ENCODE peak calls at places on chromosomes 12 and 14, in eight cellular contexts. U is IMR-90, P is Peyer's patch, W is spleen, I is heart left ventricle, V is GM12891, B is esophagus squamous epithelium, C is H1. G is an unnamed sample.

GRCh38 chr12:6327591-6328041 is 14.3 kb downstream of the TNFRSF1A start:
- DNase-seq in U (no peak), P (no peak), W (no peak), I (no peak), V (no peak), B (no peak), C (no peak), G (no peak)

GRCh38 chr12:19575307-19576243 is 136.3 kb downstream of the AEBP2 start:
- DNase-seq in U (peak; percentile 74), P (no peak), W (no peak), I (peak; percentile 81), V (no peak), B (no peak), C (no peak), G (peak; percentile 79)

GRCh38 chr14:55814064-55814463 is 234.1 kb downstream of the KTN1 start:
- DNase-seq in U (peak; percentile 60), P (no peak), W (no peak), I (no peak), V (no peak), B (no peak), C (no peak), G (no peak)

GRCh38 chr12:118120579-118121363 is 15.2 kb upstream of the PEBP1 start:
- DNase-seq in U (peak; percentile 61), P (peak; percentile 88), W (peak; percentile 86), I (peak; percentile 69), V (peak; percentile 67), B (peak; percentile 2), C (peak; percentile 79), G (peak; percentile 87)

GRCh38 chr12:58750484-58750883 is 169.8 kb downstream of the LRIG3 start:
- DNase-seq in U (peak; percentile 98), P (no peak), W (no peak), I (no peak), V (no peak), B (no peak), C (no peak), G (no peak)

GRCh38 chr12:67751376-67751928 is 102.9 kb downstream of the DYRK2 start:
- DNase-seq in U (peak; percentile 20), P (no peak), W (no peak), I (no peak), V (no peak), B (no peak), C (no peak), G (no peak)

GRCh38 chr14:55891692-55892091 is 226.5 kb upstream of the PELI2 start:
- DNase-seq in U (no peak), P (no peak), W (no peak), I (no peak), V (no peak), B (no peak), C (no peak), G (no peak)

GRCh38 chr12:114342651-114343050 is 63.3 kb downstream of the TBX5 start:
- DNase-seq in U (peak; percentile 2), P (no peak), W (no peak), I (no peak), V (no peak), B (no peak), C (no peak), G (no peak)

GRCh38 chr14:51786227-51786626 is 74.2 kb upstream of the GNG2 start:
- DNase-seq in U (no peak), P (no peak), W (no peak), I (no peak), V (no peak), B (no peak), C (no peak), G (no peak)

GRCh38 chr14:83706555-83706954 is 1823.4 kb upstream of the FLRT2 start:
- DNase-seq in U (peak; percentile 6), P (no peak), W (no peak), I (no peak), V (no peak), B (no peak), C (peak; percentile 61), G (no peak)

GRCh38 chr12:130752692-130753230 is 36.7 kb upstream of the RIMBP2 start:
- DNase-seq in U (no peak), P (no peak), W (no peak), I (no peak), V (no peak), B (no peak), C (peak; percentile 70), G (no peak)

GRCh38 chr14:95523818-95524448 is 7.5 kb upstream of the SYNE3 start:
- DNase-seq in U (peak; percentile 89), P (peak; percentile 83), W (no peak), I (no peak), V (no peak), B (no peak), C (no peak), G (peak; percentile 19)
- TF ChIP-seq POLR2A in U (no peak), P (no peak), W (no peak), I (no peak), V (no peak), B (no peak), C (no peak), G (no peak)

GRCh38 chr14:102537981-102538597 is 28.5 kb upstream of the ANKRD9 start:
- DNase-seq in U (no peak), P (no peak), W (no peak), I (no peak), V (no peak), B (no peak), C (no peak), G (no peak)
- TF ChIP-seq POLR2A in U (no peak), P (no peak), W (no peak), I (no peak), V (no peak), B (no peak), C (no peak), G (no peak)

DNA sequence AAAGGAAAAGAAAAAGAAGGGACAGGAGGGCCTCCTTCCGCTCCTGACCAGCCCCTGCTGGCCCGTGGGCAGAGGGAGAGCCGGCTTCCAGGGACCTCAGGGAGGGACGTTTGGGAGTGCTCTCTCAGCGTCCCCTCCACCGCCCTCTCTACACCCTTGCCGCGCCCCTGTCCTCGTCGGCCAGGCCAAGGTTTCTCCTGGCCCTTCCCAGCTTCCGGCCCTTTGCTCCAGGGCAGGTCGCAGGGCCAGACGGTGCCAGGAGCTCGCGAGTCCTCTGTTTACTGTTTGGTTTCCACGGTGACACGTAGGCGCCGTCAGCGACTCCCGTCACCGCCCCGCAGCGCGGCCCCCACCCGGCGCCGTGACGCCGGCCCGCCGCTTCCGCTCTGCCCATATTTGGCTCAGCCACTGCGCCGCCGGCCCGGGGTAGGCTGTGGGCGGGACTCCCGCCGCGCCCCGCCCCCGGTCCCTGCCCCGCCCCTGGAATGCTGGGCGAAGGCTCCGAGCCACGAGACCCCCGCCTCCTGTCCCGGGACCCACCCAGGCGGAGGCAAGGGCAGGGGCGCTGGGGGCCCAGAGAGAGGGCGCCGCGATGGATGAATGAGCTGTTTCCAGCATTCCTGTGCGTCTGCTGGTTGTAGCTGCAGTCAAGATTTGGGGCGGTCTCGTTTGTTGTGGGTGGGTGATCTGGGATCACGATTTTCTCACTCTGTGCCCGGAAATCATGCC is 15.5 kb downstream of the FOS start:
- DNase-seq in U (peak; percentile 95), P (peak; percentile 97), W (peak; percentile 98), I (peak; percentile 96), V (peak; percentile 99), B (no peak), C (peak; percentile 94), G (peak; percentile 96)
- TF ChIP-seq POLR2A in U (peak; percentile 87), P (peak; percentile 36), W (no peak), I (peak; percentile 29), V (no peak), B (no peak), C (peak; percentile 80), G (peak; percentile 13)

GRCh38 chr14:67619446-67620216 is at the start of gene ARG2:
- DNase-seq in U (peak; percentile 91), P (peak; percentile 100), W (peak; percentile 100), I (peak; percentile 96), V (peak; percentile 82), B (peak; percentile 83), C (peak; percentile 99), G (peak; percentile 99)
- TF ChIP-seq POLR2A in U (peak; percentile 61), P (peak; percentile 95), W (no peak), I (no peak), V (no peak), B (no peak), C (peak; percentile 81), G (peak; percentile 76)

DNA sequence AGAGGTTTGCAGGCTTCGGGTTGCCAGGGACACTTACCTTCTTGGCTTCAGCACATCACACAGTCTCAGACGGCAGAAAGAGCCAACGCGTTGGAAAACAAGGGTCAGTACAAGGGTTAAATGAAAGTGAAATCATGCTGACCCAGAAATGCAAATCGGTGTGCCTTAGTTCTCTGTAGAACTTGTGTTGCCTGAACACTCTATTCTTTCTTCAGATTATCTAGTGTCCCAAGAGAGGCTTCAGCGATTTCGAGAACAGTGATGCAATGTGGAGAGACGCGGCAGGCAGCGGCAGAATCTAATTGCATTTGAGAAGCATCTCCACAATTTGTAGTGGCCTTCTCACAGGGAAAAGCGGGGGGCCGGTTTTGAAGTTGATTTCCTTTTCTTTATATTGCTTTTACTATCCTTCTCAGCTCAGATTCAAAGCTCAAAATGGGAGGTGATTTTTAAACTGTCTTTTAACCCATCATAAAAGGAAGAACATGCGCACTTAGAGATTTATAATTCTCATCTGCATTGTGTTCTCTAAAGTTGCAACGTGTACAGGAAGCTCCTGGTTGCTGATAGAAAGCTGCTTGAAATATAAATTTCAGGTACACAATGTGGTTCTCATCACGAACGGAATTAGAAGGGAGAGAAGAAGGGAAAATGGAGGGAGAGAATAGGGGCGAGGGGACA is 67.8 kb upstream of the EGLN3 start:
- DNase-seq in U (no peak), P (no peak), W (no peak), I (peak; percentile 26), V (no peak), B (no peak), C (no peak), G (no peak)
- TF ChIP-seq POLR2A in U (no peak), P (no peak), W (no peak), I (no peak), V (no peak), B (no peak), C (no peak), G (no peak)

GRCh38 chr12:1670244-1670814 is 20.5 kb upstream of the ADIPOR2 start:
- DNase-seq in U (no peak), P (peak; percentile 90), W (no peak), I (no peak), V (no peak), B (no peak), C (peak; percentile 40), G (no peak)
- TF ChIP-seq POLR2A in U (no peak), P (no peak), W (no peak), I (no peak), V (no peak), B (no peak), C (no peak), G (no peak)

DNA sequence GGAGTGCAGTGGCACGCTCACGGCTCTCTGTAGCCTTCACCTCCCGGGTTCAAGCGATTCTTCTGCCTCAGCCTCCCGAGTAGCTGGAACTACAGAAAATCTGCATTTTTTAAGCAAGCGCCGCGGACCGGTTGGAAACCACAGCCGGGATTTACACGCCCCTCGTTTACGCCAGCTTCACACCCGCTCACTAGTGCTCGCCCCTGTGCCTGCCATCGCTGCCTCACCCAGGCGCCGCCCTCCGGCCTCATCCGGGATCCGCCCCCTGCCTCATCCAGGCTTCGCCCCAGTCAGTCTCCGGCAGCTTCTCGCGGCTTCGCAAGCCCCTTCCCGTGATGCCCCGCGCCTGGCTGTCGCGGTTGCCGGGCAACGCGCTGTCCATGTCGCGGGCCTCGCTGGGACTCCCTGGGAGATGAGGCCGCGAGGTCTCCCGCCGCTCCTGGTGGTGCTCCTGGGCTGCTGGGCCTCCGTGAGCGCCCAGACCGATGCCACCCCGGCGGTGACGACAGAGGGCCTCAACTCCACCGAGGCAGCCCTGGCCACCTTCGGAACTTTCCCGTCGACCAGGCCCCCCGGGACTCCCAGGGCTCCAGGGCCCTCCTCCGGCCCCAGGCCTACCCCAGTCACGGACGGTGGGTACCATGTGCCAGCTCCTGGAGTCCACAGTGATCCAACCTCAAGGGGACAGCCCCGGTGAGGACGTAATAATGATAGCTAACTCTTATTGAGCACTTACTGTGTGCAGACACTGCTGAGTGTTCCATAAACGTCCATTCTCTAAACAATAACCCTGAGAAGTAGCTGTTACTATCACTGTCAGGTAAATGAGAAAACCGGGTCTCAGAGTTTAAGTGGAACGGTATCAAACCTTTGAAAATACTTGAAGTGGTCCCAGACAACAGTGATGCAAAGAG is at the start of gene TCTN1:
- DNase-seq in U (peak; percentile 91), P (peak; percentile 99), W (peak; percentile 100), I (peak; percentile 97), V (peak; percentile 89), B (peak; percentile 72), C (peak; percentile 97), G (peak; percentile 98)
- TF ChIP-seq POLR2A in U (peak; percentile 62), P (no peak), W (no peak), I (no peak), V (peak; percentile 80), B (no peak), C (peak; percentile 60), G (peak; percentile 13)